ENCODE peak calls at places on chromosomes 16 and 17, in ten cellular contexts. I, Y, B, P, D, U, L, J, C and S are unnamed samples. For H3K36me3, the result is how much of the 10 kb centered on the place peaks cover.

GRCh38 chr17:8959312-8959918 is 6.1 kb downstream of the PIK3R5 start:
- DNase-seq in D (no peak), Y (no peak), P (no peak), B (no peak), C (no peak), I (no peak), L (no peak), U (no peak), J (no peak), S (no peak)

GRCh38 chr16:2154533-2155090 is 970 bp upstream of the TRAF7 start:
- DNase-seq in B (no peak), I (no peak), C (no peak), L (no peak), D (no peak), Y (no peak), P (no peak), U (no peak), J (no peak), S (peak)

GRCh38 chr17:60832206-60832605 is 154.6 kb downstream of the BCAS3 start:
- DNase-seq in D (no peak), L (no peak), P (no peak), U (no peak), Y (no peak), C (no peak), B (no peak), I (no peak), J (peak), S (no peak)

GRCh38 chr16:67013238-67013822 is 15.6 kb upstream of the CBFB start:
- DNase-seq in Y (no peak), L (no peak), I (peak), P (peak), B (no peak), U (no peak), D (no peak), C (no peak), J (no peak), S (peak)

GRCh38 chr16:80804451-80805383 is at the start of gene CDYL2:
- DNase-seq in L (no peak), Y (peak), P (peak), D (no peak), C (no peak), U (peak), J (peak), I (peak), B (peak), S (peak)

GRCh38 chr16:69381231-69381630 is 4.6 kb downstream of the TERF2 start:
- DNase-seq in L (no peak), B (no peak), J (no peak), Y (no peak), D (no peak), P (no peak), C (no peak), I (no peak), U (no peak), S (no peak)

GRCh38 chr16:78742501-78743283 is 643.2 kb downstream of the WWOX start:
- DNase-seq in C (peak), I (no peak), J (no peak), L (no peak), B (peak), P (peak), U (peak), Y (no peak), D (peak), S (peak)

GRCh38 chr17:29941334-29941733 is at the start of gene EFCAB5:
- DNase-seq in Y (no peak), B (no peak), I (no peak), D (no peak), J (no peak), P (no peak), L (no peak), U (no peak), C (no peak), S (no peak)

GRCh38 chr17:79777844-79778503 is at the start of gene CBX2:
- DNase-seq in C (peak), Y (peak), I (peak), J (peak), L (no peak), B (peak), P (peak), U (peak), D (no peak), S (peak)

GRCh38 chr17:36652716-36653115 is 51.3 kb downstream of the MRM1 start:
- DNase-seq in L (no peak), J (no peak), I (no peak), D (no peak), Y (no peak), B (peak), C (no peak), U (no peak), P (no peak), S (no peak)

GRCh38 chr17:36653374-36653773 is 52.0 kb downstream of the MRM1 start:
- DNase-seq in L (no peak), U (no peak), I (no peak), Y (no peak), J (no peak), B (no peak), P (no peak), D (no peak), C (no peak), S (no peak)

GRCh38 chr17:36647598-36647997 is 46.2 kb downstream of the MRM1 start:
- DNase-seq in C (no peak), D (no peak), L (no peak), U (no peak), I (no peak), B (no peak), P (no peak), Y (no peak), J (no peak), S (no peak)

GRCh38 chr17:36645358-36645757 is 44.0 kb downstream of the MRM1 start:
- DNase-seq in P (no peak), D (no peak), L (no peak), J (no peak), U (no peak), B (no peak), Y (no peak), C (no peak), I (no peak), S (no peak)

GRCh38 chr17:36650096-36650764 is 48.8 kb downstream of the MRM1 start:
- DNase-seq in B (no peak), I (no peak), D (no peak), U (no peak), C (no peak), L (no peak), Y (no peak), P (no peak), J (no peak), S (no peak)
- H3K27ac ChIP-seq in B (no peak), I (no peak), D (no peak), U (no peak), C (no peak), L (no peak), Y (no peak), P (no peak), J (no peak), S (no peak)

GRCh38 chr16:57185945-57186629 is at the start of the genes PSME3IP1 and RSPRY1:
- DNase-seq in I (peak), C (peak), J (peak), B (peak), U (peak), P (peak), D (peak), L (peak), Y (peak), S (peak)

GRCh38 chr16:57186630-57187507 is 740 bp downstream of the RSPRY1 start:
- DNase-seq in Y (peak), B (peak), I (no peak), L (no peak), P (peak), C (no peak), U (no peak), J (peak), D (no peak), S (no peak)

GRCh38 chr16:57188711-57189002 is 2.5 kb downstream of the RSPRY1 start:
- DNase-seq in L (no peak), U (no peak), P (no peak), B (no peak), J (no peak), Y (no peak), C (no peak), I (no peak), D (no peak), S (no peak)

GRCh38 chr16:57185446-57185944 is 344 bp downstream of the PSME3IP1 start:
- DNase-seq in U (peak), B (peak), J (peak), Y (peak), D (no peak), I (peak), P (peak), L (no peak), C (no peak), S (peak)

GRCh38 chr16:57187508-57187854 is 1.4 kb downstream of the RSPRY1 start:
- DNase-seq in Y (no peak), I (no peak), D (no peak), C (no peak), B (no peak), P (no peak), J (no peak), U (no peak), L (no peak), S (no peak)
- H3K4me3 ChIP-seq in Y (peak), I (peak), D (peak), C (peak), B (peak), P (peak), J (peak), U (peak), L (peak), S (peak)

GRCh38 chr16:57761957-57762356 is 26.4 kb downstream of the KATNB1 start:
- DNase-seq in D (no peak), I (peak), L (no peak), B (no peak), P (no peak), J (no peak), Y (no peak), U (no peak), C (peak), S (no peak)
- H3K36me3 ChIP-seq in D (under half), I (under half), L (under half), B (under half), P (half or more), J (under half), Y (under half), U (under half), C (under half), S (under half)

GRCh38 chr16:53944026-53944425 is 240.1 kb downstream of the FTO start:
- DNase-seq in P (no peak), Y (no peak), B (no peak), J (no peak), U (no peak), C (no peak), D (no peak), I (no peak), L (no peak), S (no peak)

GRCh38 chr16:53948326-53948725 is 244.4 kb downstream of the FTO start:
- DNase-seq in C (no peak), B (no peak), P (no peak), I (no peak), L (no peak), U (no peak), D (no peak), J (no peak), Y (no peak), S (no peak)

GRCh38 chr16:53945996-53946395 is 242.0 kb downstream of the FTO start:
- DNase-seq in U (no peak), I (no peak), J (peak), P (no peak), Y (no peak), B (no peak), C (no peak), L (no peak), D (no peak), S (no peak)

GRCh38 chr16:53948734-53949430 is 244.9 kb downstream of the FTO start:
- DNase-seq in C (no peak), J (no peak), U (no peak), P (no peak), B (no peak), L (no peak), D (no peak), Y (no peak), I (no peak), S (no peak)

DNA sequence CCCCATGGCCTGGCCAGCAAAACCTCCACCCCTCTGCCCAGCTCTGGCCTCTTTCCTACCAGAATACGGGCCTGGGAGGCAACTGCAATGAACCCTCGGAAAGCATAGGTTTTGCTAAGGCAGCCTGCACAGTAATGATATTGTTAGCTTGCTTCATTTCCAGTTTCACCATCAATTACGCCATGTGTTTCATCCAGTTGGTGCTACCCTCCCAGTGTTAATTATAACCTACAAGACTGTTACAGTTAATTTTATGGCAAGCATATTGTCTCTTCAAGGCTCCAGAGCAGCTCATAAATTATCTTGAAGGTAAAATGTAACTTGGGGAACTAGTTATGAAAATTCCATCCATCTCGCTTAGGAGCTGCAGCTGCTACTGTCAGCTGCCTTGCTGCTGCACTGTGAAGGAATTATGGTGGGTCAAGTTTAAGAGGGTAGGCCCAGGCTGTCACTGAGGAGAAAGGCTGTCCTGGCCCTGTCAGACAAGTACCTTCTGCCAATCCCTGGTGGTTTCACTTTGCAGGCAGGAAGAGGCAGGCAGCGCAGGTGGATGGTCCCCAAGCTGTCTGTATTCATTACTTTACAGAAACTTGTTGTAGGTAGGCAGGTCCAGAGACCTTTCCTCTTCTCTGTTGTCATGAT is 242.9 kb downstream of the FTO start:
- DNase-seq in L (no peak), J (no peak), C (no peak), P (no peak), U (no peak), D (no peak), I (no peak), Y (no peak), B (no peak), S (no peak)
- H3K27ac ChIP-seq in L (no peak), J (no peak), C (peak), P (no peak), U (no peak), D (no peak), I (no peak), Y (no peak), B (no peak), S (no peak)

DNA sequence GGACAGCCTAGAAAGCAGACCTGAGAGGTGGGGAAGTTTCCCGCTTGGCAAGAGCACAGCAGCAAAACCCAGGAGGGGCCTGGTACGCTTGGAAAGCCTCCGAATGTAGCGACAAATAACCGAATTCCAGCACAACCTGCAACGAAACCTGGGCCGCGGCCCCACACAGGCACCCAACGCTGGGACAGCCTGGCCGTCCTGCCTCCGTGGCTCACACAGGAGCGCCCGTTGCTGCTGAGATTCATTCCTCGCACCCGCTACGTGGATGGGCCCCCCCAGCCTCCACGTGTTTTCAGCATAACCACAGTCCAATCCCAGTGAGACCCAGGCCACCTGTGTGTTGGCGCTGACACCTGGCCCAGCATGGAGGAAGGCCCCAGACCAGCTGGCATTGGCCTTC is 42.9 kb downstream of the LMF1 start:
- DNase-seq in J (no peak), Y (no peak), B (no peak), D (no peak), C (peak), L (no peak), I (peak), U (no peak), P (no peak), S (no peak)
- H3K4me3 ChIP-seq in J (no peak), Y (no peak), B (no peak), D (no peak), C (no peak), L (no peak), I (no peak), U (no peak), P (no peak), S (no peak)

GRCh38 chr17:76091526-76092285 is 11.9 kb downstream of the EXOC7 start:
- DNase-seq in L (no peak), J (no peak), I (peak), B (no peak), C (no peak), Y (no peak), D (no peak), U (no peak), P (no peak), S (peak)
- H3K36me3 ChIP-seq in L (half or more), J (under half), I (under half), B (under half), C (under half), Y (under half), D (under half), U (half or more), P (half or more), S (under half)

DNA sequence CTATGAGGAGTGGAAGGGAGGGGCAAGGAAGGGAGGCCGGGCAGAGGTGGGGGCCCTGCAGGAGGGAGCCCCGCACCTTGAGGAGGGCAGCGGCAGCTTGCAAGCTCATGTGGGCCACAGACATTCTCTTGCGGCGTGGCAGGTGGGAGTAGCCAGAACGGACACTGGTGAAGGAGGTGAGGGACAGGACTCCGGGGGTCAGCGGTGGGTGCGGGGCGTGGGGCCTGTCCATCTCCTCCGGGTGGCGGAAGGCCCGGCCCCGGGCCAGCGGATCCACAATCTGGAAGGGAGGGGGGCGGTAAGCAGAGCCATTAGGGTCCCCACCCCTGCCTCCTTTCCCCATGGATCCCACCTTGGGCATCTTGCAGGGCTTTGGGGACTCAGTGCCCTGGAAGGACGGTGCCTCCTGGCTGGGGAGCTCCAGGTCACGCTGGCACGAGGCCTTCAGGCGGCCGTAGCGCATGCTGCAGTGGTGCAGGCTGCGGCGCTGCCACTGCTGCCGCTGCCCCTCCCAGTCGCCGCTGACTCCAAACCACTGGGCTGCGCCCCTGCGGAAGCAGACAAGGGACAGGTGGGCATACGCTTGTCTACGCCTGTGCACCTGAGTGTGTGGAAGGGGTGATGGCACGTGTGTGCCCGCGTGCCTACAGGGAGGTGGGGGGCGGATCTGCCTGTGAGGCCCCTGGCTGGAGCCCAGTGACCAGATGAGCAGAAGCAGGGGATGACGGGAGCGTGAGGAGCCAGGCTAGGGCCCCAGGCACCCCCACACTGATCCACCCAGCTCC is 11.5 kb downstream of the AANAT start:
- DNase-seq in Y (no peak), U (no peak), D (no peak), C (no peak), B (no peak), J (no peak), L (no peak), P (no peak), I (peak), S (no peak)
- H3K27ac ChIP-seq in Y (no peak), U (no peak), D (no peak), C (no peak), B (no peak), J (no peak), L (no peak), P (no peak), I (no peak), S (no peak)

GRCh38 chr16:56916571-56917403 is 15.2 kb upstream of the HERPUD1 start:
- DNase-seq in P (no peak), J (no peak), I (no peak), D (peak), C (no peak), Y (no peak), L (no peak), U (no peak), B (peak), S (no peak)
- H3K4me3 ChIP-seq in P (no peak), J (no peak), I (no peak), D (no peak), C (no peak), Y (no peak), L (no peak), U (peak), B (no peak), S (no peak)